ENCODE peak calls at places on chromosomes 7 and 10, in five cellular contexts. One of them, this sample, is unnamed.

GRCh38 chr7:108335264-108335918 is 120.8 kb downstream of the NRCAM start:
- DNase-seq in psoas muscle: no peak
- DNase-seq in upper lobe of right lung: no peak
- DNase-seq in WERI-Rb-1: no peak
- DNase-seq in CD4-positive, CD25-positive, alpha-beta regulatory T cell: no peak
- DNase-seq in this sample: no peak

GRCh38 chr10:42491001-42491592 is 147.3 kb downstream of the ZNF33B start:
- DNase-seq in psoas muscle: no peak
- DNase-seq in upper lobe of right lung: no peak
- DNase-seq in WERI-Rb-1: no peak
- DNase-seq in CD4-positive, CD25-positive, alpha-beta regulatory T cell: no peak
- DNase-seq in this sample: no peak

GRCh38 chr7:38321515-38321944 is 48.1 kb upstream of the TARP start:
- DNase-seq in psoas muscle: no peak
- DNase-seq in upper lobe of right lung: no peak
- DNase-seq in WERI-Rb-1: no peak
- DNase-seq in CD4-positive, CD25-positive, alpha-beta regulatory T cell: no peak
- DNase-seq in this sample: no peak

GRCh38 chr7:3097734-3098133 is 54.1 kb upstream of the CARD11 start:
- DNase-seq in psoas muscle: no peak
- DNase-seq in upper lobe of right lung: no peak
- DNase-seq in WERI-Rb-1: no peak
- DNase-seq in CD4-positive, CD25-positive, alpha-beta regulatory T cell: no peak
- DNase-seq in this sample: no peak

GRCh38 chr7:151185762-151186639 is 1.0 kb downstream of the ASB10 start:
- DNase-seq in psoas muscle: peak; percentile 66
- DNase-seq in upper lobe of right lung: peak; percentile 51
- DNase-seq in WERI-Rb-1: no peak
- DNase-seq in CD4-positive, CD25-positive, alpha-beta regulatory T cell: no peak
- DNase-seq in this sample: no peak

GRCh38 chr10:128140425-128140824 is 14.2 kb upstream of the MKI67 start:
- DNase-seq in psoas muscle: no peak
- DNase-seq in upper lobe of right lung: no peak
- DNase-seq in WERI-Rb-1: no peak
- DNase-seq in CD4-positive, CD25-positive, alpha-beta regulatory T cell: no peak
- DNase-seq in this sample: no peak

GRCh38 chr7:91892821-91893340 is 12.4 kb upstream of the MTERF1 start:
- DNase-seq in psoas muscle: no peak
- DNase-seq in upper lobe of right lung: no peak
- DNase-seq in WERI-Rb-1: peak; percentile 88
- DNase-seq in CD4-positive, CD25-positive, alpha-beta regulatory T cell: no peak
- DNase-seq in this sample: no peak

GRCh38 chr10:11594589-11595394 is 16.7 kb downstream of the USP6NL start:
- DNase-seq in psoas muscle: no peak
- DNase-seq in upper lobe of right lung: no peak
- DNase-seq in WERI-Rb-1: no peak
- DNase-seq in CD4-positive, CD25-positive, alpha-beta regulatory T cell: no peak
- DNase-seq in this sample: no peak

GRCh38 chr10:76082956-76083355 is 651.5 kb downstream of the LRMDA start:
- DNase-seq in psoas muscle: no peak
- DNase-seq in upper lobe of right lung: no peak
- DNase-seq in WERI-Rb-1: no peak
- DNase-seq in CD4-positive, CD25-positive, alpha-beta regulatory T cell: no peak
- DNase-seq in this sample: no peak

GRCh38 chr7:133081119-133081604 is 728 bp downstream of the CHCHD3 start:
- DNase-seq in psoas muscle: no peak
- DNase-seq in upper lobe of right lung: no peak
- DNase-seq in WERI-Rb-1: peak; percentile 22
- DNase-seq in CD4-positive, CD25-positive, alpha-beta regulatory T cell: no peak
- DNase-seq in this sample: no peak

GRCh38 chr7:27704407-27705199 is 35.4 kb upstream of the TAX1BP1 start:
- DNase-seq in psoas muscle: no peak
- DNase-seq in upper lobe of right lung: no peak
- DNase-seq in WERI-Rb-1: no peak
- DNase-seq in CD4-positive, CD25-positive, alpha-beta regulatory T cell: no peak
- DNase-seq in this sample: no peak
- H3K9me3 ChIP-seq in psoas muscle: no peaks in the 10 kb centered on the region
- H3K9me3 ChIP-seq in upper lobe of right lung: no peaks in the 10 kb centered on the region
- H3K9me3 ChIP-seq in WERI-Rb-1: peaks cover 4% of the 10 kb centered on the region
- H3K9me3 ChIP-seq in CD4-positive, CD25-positive, alpha-beta regulatory T cell: no peaks in the 10 kb centered on the region
- H3K9me3 ChIP-seq in this sample: no peaks in the 10 kb centered on the region

DNA sequence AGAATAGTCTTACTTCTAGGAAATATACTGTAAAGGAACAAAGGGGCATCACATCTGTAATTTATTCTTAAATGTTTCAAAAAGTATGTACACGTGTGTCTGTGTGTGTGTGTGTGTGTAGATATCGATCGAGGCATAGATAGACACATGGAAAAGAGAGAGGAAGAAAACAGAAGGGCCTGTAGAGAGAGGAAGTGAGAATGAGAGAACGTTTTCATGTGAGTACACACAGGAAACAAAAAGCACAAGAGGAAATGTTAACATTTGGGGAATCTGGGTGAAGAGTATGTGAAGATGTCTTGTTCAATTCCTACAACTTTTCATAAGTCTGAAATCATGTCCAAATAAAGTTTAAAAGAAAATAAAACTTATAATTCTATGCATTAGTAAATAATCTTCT is 286.5 kb upstream of the SORCS1 start:
- DNase-seq in psoas muscle: no peak
- DNase-seq in upper lobe of right lung: no peak
- DNase-seq in WERI-Rb-1: no peak
- DNase-seq in CD4-positive, CD25-positive, alpha-beta regulatory T cell: no peak
- DNase-seq in this sample: no peak
- H3K9me3 ChIP-seq in psoas muscle: no peaks in the 10 kb centered on the region
- H3K9me3 ChIP-seq in upper lobe of right lung: no peaks in the 10 kb centered on the region
- H3K9me3 ChIP-seq in WERI-Rb-1: no peaks in the 10 kb centered on the region
- H3K9me3 ChIP-seq in CD4-positive, CD25-positive, alpha-beta regulatory T cell: peaks cover 2% of the 10 kb centered on the region
- H3K9me3 ChIP-seq in this sample: peaks cover 4% of the 10 kb centered on the region

DNA sequence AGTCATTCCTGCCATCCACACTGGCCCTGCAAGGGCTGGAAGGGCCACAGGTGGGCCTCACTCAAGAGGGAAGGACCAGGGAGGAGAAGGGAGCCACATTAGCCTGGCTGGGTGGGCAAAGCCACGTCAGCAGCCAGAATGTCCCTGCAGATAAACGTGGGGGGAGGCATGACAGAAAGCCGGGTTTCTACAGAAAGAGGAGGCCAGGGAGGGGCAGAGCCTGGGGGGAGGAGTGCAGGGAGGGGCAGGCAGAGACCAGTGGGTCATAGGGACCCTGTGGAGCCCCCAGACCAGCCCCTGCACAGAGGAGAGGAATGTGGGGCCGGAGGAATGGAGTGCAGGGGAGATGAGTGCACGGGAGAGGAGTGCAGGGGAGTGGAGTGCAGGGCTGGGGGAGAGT is 590.2 kb downstream of the PTPRN2 start:
- DNase-seq in psoas muscle: no peak
- DNase-seq in upper lobe of right lung: no peak
- DNase-seq in WERI-Rb-1: no peak
- DNase-seq in CD4-positive, CD25-positive, alpha-beta regulatory T cell: no peak
- DNase-seq in this sample: no peak
- H3K9me3 ChIP-seq in psoas muscle: no peaks in the 10 kb centered on the region
- H3K9me3 ChIP-seq in upper lobe of right lung: no peaks in the 10 kb centered on the region
- H3K9me3 ChIP-seq in WERI-Rb-1: no peaks in the 10 kb centered on the region
- H3K9me3 ChIP-seq in CD4-positive, CD25-positive, alpha-beta regulatory T cell: no peaks in the 10 kb centered on the region
- H3K9me3 ChIP-seq in this sample: no peaks in the 10 kb centered on the region

DNA sequence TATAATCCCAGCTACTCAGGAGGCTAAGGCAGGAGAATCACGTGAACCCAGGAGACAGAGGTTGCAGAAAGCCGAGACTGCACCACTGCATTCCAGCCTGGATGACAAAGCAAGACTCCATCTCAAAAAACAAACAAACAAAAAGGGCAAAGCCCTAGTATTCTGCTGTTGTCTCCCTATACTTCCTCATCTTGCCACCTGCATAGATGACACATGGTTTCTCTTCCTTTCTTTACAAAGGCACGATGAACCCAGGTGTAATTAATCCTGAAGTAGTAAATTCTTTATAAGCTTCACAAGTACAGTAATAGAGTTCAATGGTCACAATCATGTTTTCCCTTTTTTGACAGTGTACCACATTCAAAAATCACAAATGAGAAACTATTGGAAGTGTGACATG is 9.8 kb upstream of the ZNF727 start:
- DNase-seq in psoas muscle: no peak
- DNase-seq in upper lobe of right lung: no peak
- DNase-seq in WERI-Rb-1: no peak
- DNase-seq in CD4-positive, CD25-positive, alpha-beta regulatory T cell: no peak
- DNase-seq in this sample: no peak
- H3K9me3 ChIP-seq in psoas muscle: peaks cover 11% of the 10 kb centered on the region
- H3K9me3 ChIP-seq in upper lobe of right lung: peaks cover 12% of the 10 kb centered on the region
- H3K9me3 ChIP-seq in WERI-Rb-1: peaks cover 4% of the 10 kb centered on the region
- H3K9me3 ChIP-seq in CD4-positive, CD25-positive, alpha-beta regulatory T cell: peaks cover 57% of the 10 kb centered on the region
- H3K9me3 ChIP-seq in this sample: peaks cover 2% of the 10 kb centered on the region

GRCh38 chr10:18308600-18308999 is 168.4 kb downstream of the CACNB2 start:
- DNase-seq in psoas muscle: no peak
- DNase-seq in upper lobe of right lung: no peak
- DNase-seq in WERI-Rb-1: no peak
- DNase-seq in CD4-positive, CD25-positive, alpha-beta regulatory T cell: no peak
- DNase-seq in this sample: no peak
- H3K9me3 ChIP-seq in psoas muscle: no peaks in the 10 kb centered on the region
- H3K9me3 ChIP-seq in upper lobe of right lung: no peaks in the 10 kb centered on the region
- H3K9me3 ChIP-seq in WERI-Rb-1: no peaks in the 10 kb centered on the region
- H3K9me3 ChIP-seq in CD4-positive, CD25-positive, alpha-beta regulatory T cell: no peaks in the 10 kb centered on the region
- H3K9me3 ChIP-seq in this sample: no peaks in the 10 kb centered on the region

DNA sequence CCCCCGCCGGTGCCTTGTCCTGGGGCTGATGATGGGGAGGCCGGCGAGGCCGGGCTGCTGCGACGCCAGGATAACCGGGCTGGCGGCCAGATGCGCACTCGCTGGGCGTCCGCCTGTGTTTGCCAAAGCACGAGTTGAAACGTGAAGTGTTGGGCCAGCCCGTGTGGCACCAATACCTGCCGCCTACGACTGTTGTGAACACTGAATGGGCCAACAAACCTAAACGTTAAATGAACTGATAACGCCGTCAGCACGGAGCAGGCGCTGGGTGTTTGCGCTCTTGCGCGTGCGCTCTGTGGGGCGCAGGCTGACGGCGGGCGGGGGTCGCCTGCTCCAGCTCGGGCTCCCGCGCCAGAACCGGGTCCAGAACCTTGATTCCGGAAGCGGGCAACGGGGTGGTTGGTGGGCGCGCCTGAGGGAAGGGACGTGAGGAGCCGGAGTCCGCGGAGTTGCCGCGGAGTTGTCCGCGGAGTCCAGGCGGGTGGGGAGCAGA is 662 bp downstream of the CYP2E1 start:
- DNase-seq in psoas muscle: no peak
- DNase-seq in upper lobe of right lung: no peak
- DNase-seq in WERI-Rb-1: no peak
- DNase-seq in CD4-positive, CD25-positive, alpha-beta regulatory T cell: no peak
- DNase-seq in this sample: no peak
- H3K9me3 ChIP-seq in psoas muscle: peaks cover 11% of the 10 kb centered on the region
- H3K9me3 ChIP-seq in upper lobe of right lung: no peaks in the 10 kb centered on the region
- H3K9me3 ChIP-seq in WERI-Rb-1: peaks cover 14% of the 10 kb centered on the region
- H3K9me3 ChIP-seq in CD4-positive, CD25-positive, alpha-beta regulatory T cell: peaks cover 14% of the 10 kb centered on the region
- H3K9me3 ChIP-seq in this sample: peaks cover 4% of the 10 kb centered on the region

DNA sequence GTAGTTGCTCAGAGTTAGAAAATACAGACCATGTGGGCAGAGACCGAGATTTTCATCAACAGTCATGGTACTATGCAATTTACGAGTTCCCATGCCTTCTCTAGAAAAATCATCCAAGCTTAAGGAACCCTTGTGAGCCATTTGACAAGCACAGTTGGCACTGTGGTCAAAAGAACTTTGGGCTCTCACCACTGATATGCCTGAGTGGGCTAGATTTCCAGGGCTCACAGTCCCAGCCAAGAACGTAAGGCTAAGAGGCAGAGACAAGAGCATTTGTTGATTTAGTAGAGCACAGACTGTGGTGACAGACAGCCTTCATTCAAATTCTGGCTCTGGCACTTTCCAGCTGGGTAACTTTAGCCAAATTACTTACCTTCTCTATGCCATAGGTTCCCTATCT is 407.0 kb downstream of the SORCS1 start:
- DNase-seq in psoas muscle: no peak
- DNase-seq in upper lobe of right lung: no peak
- DNase-seq in WERI-Rb-1: no peak
- DNase-seq in CD4-positive, CD25-positive, alpha-beta regulatory T cell: no peak
- DNase-seq in this sample: no peak
- H3K9me3 ChIP-seq in psoas muscle: no peaks in the 10 kb centered on the region
- H3K9me3 ChIP-seq in upper lobe of right lung: no peaks in the 10 kb centered on the region
- H3K9me3 ChIP-seq in WERI-Rb-1: no peaks in the 10 kb centered on the region
- H3K9me3 ChIP-seq in CD4-positive, CD25-positive, alpha-beta regulatory T cell: no peaks in the 10 kb centered on the region
- H3K9me3 ChIP-seq in this sample: no peaks in the 10 kb centered on the region

This sample was measured in T-helper 17 cell.